ENCODE peak calls at places on chromosomes 12 and 14, in four cellular contexts. U is A549, R is HepG2, B is K562. Y is an unnamed sample.
A peak's percentile ranks its signal among the peaks of the same experiment; 100 is the strongest.

GRCh38 chr14:65941091-65941490 is 528.6 kb downstream of the FUT8 start:
- DNase-seq in U (no peak), R (no peak), B (no peak), Y (no peak)

GRCh38 chr14:100896369-100897060 is 7.0 kb downstream of the RTL1 start:
- DNase-seq in R (no peak), U (no peak), B (no peak), Y (peak; percentile 10)

GRCh38 chr14:104873380-104874055 is 8.4 kb downstream of the CEP170B start:
- DNase-seq in U (no peak), B (no peak), R (no peak), Y (no peak)

GRCh38 chr12:52860102-52860838 is 11.5 kb upstream of the KRT78 start:
- DNase-seq in U (peak; percentile 52), B (no peak), R (no peak), Y (no peak)

GRCh38 chr14:104544362-104544761 is 35.2 kb upstream of the C14orf180 start:
- DNase-seq in R (no peak), B (no peak), U (no peak), Y (no peak)

GRCh38 chr14:103847954-103848719 is 762 bp upstream of the PPP1R13B start:
- DNase-seq in U (no peak), R (peak; percentile 40), B (peak; percentile 66), Y (peak; percentile 54)

GRCh38 chr14:62081012-62081612 is 318.9 kb downstream of the SNAPC1 start:
- DNase-seq in B (no peak), U (no peak), R (no peak), Y (no peak)

GRCh38 chr12:109309441-109310246 is 560 bp upstream of the FOXN4 start:
- DNase-seq in B (peak; percentile 60), U (no peak), R (no peak), Y (peak; percentile 33)

GRCh38 chr14:93566065-93566693 is 135.4 kb downstream of the UNC79 start:
- DNase-seq in R (no peak), B (no peak), U (no peak), Y (no peak)

GRCh38 chr14:64705406-64706118 is 1.3 kb downstream of the PLEKHG3 start:
- DNase-seq in U (no peak), B (no peak), R (no peak), Y (no peak)

GRCh38 chr14:100786131-100786530 is 39.8 kb upstream of the MEG3 start:
- DNase-seq in U (no peak), B (no peak), R (no peak), Y (no peak)

GRCh38 chr14:73743431-73743931 is 29.3 kb upstream of the PNMA1 start:
- DNase-seq in U (no peak), R (no peak), B (no peak), Y (no peak)

GRCh38 chr14:84825481-84825880 is 704.5 kb upstream of the FLRT2 start:
- DNase-seq in U (no peak), R (no peak), B (no peak), Y (no peak)

GRCh38 chr12:5200276-5201087 is 156.8 kb downstream of the KCNA5 start:
- DNase-seq in R (peak; percentile 18), U (peak; percentile 33), B (peak; percentile 74), Y (peak; percentile 90)

GRCh38 chr12:75986001-75986739 is 45.4 kb downstream of the PHLDA1 start:
- DNase-seq in R (peak; percentile 44), U (no peak), B (no peak), Y (no peak)

GRCh38 chr12:15863258-15863835 is 18.8 kb upstream of the STRAP start:
- DNase-seq in U (no peak), R (peak; percentile 16), B (no peak), Y (peak; percentile 28)

GRCh38 chr12:9615420-9616135 is 7.9 kb upstream of the KLRB1 start:
- DNase-seq in B (no peak), U (no peak), R (no peak), Y (no peak)

GRCh38 chr14:51518280-51518679 is 133.4 kb upstream of the FRMD6 start:
- DNase-seq in R (no peak), B (no peak), U (no peak), Y (no peak)

GRCh38 chr14:51518681-51519080 is 133.0 kb upstream of the FRMD6 start:
- DNase-seq in U (no peak), B (no peak), R (no peak), Y (no peak)

GRCh38 chr14:51520087-51520486 is 131.6 kb upstream of the FRMD6 start:
- DNase-seq in B (no peak), R (no peak), U (no peak), Y (no peak)

GRCh38 chr14:51513933-51514332 is 137.8 kb upstream of the FRMD6 start:
- DNase-seq in B (no peak), U (no peak), R (no peak), Y (no peak)

DNA sequence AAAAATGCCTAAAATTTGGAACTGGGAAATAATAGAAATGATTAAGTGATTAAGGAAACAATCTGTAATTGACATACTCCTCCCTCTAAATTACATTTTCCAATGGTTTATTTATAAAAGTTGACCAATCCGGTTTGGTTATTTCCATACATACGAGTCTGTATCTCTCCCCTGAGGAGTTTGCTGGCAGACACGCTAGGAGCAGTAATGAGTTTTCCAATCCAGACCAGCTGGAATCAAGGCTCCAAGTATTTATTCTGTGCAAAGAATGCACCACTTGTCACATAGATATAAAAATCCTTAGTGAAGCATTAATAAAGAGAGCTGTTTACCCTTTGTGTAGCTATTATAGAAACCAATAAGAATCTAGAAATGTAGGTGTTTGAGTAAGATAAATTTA is 134.6 kb upstream of the FRMD6 start:
- DNase-seq in R (no peak), B (no peak), U (no peak), Y (no peak)
- TF ChIP-seq HMGXB4 in R (no peak), B (no peak), U (no peak), Y (no peak)

GRCh38 chr14:23113346-23114119 is 5.5 kb downstream of the CEBPE start:
- DNase-seq in U (no peak), R (no peak), B (peak; percentile 42), Y (no peak)
- TF ChIP-seq HMGXB4 in U (no peak), R (no peak), B (no peak), Y (no peak)

DNA sequence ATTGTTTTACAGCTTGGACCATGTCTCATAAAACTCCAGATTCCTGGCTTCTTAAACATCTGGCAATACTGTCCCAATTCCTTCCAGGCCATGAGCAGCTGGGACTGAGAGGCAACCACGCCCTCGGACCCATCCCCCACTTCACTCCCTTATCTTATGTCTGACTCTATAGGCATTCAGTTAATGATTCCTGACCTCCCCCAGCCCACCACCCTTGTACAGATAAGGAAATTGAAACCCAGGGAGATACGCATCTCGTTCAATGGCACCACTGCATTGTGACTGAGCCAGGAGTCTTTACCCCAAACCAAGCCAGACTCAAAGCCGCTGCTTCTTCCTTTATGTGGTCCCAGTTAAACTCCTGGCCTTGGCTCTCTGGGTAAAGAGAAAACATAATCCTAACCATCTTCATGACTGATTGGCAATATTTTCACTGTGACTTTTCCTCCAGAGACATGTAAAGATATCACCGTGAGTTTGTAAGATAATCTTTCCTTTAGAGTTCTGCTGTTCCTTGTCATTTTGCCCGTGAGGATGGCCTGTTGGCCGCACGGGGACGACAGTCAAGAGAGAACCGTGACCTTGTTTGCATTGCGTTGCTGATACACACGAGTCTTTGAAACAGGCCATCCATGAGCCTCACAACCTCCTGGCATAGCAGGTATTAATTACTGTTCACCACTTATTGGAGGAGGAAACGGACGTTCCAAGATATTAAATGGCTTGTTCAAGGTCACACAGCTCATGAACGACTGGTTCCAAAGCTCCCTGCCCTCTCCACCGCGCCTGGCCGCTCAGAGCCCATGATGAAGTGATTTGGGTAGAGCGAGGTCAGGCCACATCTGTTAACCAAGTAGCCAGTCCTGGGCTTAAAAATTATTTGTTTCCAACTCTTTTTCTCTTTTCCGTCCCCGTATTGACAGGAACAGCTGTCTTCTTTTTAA is 39.4 kb downstream of the MAP1LC3B2 start:
- DNase-seq in R (no peak), B (peak; percentile 73), U (no peak), Y (no peak)
- TF ChIP-seq HMGXB4 in R (no peak), B (no peak), U (no peak), Y (no peak)

GRCh38 chr14:94680498-94681288 is 68.5 kb downstream of the SERPINA3 start:
- DNase-seq in U (no peak), B (no peak), R (peak; percentile 84), Y (no peak)
- TF ChIP-seq HMGXB4 in U (no peak), B (no peak), R (peak; percentile 41), Y (no peak)

DNA sequence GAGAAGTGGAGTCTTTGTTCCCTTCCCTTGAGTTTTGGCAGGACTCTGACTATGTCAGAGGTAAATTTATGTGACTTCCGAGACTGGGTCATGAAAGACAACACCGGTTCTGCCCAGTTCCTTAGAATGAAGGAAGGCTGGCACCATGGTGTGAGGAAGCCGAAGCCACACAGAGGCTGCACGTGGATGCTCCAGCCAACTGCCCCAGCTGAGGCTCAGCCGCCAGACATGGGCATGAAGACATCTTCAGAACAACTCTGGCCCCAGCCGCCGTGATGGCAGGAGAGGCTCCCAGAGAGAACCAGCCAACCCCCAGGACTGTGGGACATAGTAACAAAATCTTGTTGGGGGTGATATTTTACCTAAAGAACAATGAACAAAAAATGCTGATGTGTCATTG is 111.2 kb downstream of the CALM1 start:
- DNase-seq in B (no peak), U (no peak), R (no peak), Y (no peak)
- TF ChIP-seq HMGXB4 in B (no peak), U (no peak), R (no peak), Y (no peak)

GRCh38 chr14:105938959-105939358 is 412.6 kb downstream of the TMEM121 start:
- DNase-seq in R (no peak), B (no peak), U (no peak), Y (no peak)

GRCh38 chr14:105938055-105938863 is 411.9 kb downstream of the TMEM121 start:
- DNase-seq in B (no peak), R (no peak), U (no peak), Y (no peak)

GRCh38 chr14:105939810-105940508 is 413.6 kb downstream of the TMEM121 start:
- DNase-seq in B (no peak), U (no peak), R (no peak), Y (no peak)

GRCh38 chr14:105941226-105942166 is 415.1 kb downstream of the TMEM121 start:
- DNase-seq in R (no peak), B (no peak), U (no peak), Y (no peak)

DNA sequence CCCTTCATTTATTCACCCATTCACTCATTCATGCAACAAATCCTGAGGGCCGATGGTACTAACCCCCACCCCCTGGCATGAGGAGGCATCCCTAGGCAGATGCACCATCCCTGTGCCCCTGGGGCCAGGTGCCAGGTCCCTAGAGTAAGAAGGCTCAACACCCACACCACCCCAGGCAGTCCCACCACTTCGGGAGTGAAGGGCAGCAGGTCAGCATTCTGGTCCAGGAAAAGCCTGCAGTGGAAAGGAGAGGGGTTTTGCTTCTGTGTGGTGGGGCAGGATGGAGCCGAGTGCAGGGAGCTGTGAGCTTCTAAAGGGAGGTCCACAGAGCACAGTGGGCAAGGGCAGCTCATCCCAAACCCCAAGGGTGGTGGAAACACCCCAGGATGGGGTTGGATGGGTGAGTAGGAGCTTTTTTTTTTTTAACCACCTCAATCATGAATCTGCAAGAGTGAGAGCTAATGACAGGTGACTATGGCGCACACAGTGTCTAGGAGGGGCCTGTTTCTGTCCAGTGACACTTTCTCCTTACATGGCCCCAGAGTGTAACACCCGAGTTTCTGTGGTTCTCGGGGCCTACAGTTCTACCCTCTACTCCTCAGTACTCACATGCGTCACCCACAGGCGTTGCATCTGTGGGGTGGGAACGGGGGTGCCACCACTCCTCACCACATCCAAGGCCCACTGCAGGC is 414.3 kb downstream of the TMEM121 start:
- DNase-seq in U (no peak), B (no peak), R (no peak), Y (no peak)
- TF ChIP-seq HMGXB4 in U (no peak), B (no peak), R (no peak), Y (no peak)

GRCh38 chr14:33254876-33255275 is 316.2 kb downstream of the NPAS3 start:
- DNase-seq in B (no peak), U (no peak), R (no peak), Y (no peak)

GRCh38 chr14:33254342-33254741 is 315.7 kb downstream of the NPAS3 start:
- DNase-seq in R (no peak), B (no peak), U (no peak), Y (no peak)

GRCh38 chr14:33249361-33249760 is 310.7 kb downstream of the NPAS3 start:
- DNase-seq in R (no peak), B (no peak), U (no peak), Y (no peak)
- TF ChIP-seq HMGXB4 in R (no peak), B (no peak), U (no peak), Y (no peak)

Y was measured in WTC11.